ENCODE peak calls at places on chromosome 14, in seven cellular contexts. T, V, O, U, D, Z and K are unnamed samples.

GRCh38 chr14:36952702-36953101 is 219.7 kb downstream of the SLC25A21 start:
- DNase-seq in Z (peak), V (no peak), T (no peak), D (no peak), U (no peak), O (no peak), K (no peak)

GRCh38 chr14:101017209-101017608 is 113.7 kb upstream of the RTL1 start:
- DNase-seq in V (no peak), D (no peak), O (no peak), U (peak), T (no peak), Z (no peak), K (no peak)

GRCh38 chr14:64536488-64537245 is 3.9 kb upstream of the HSPA2 start:
- DNase-seq in Z (peak), T (peak), O (no peak), D (no peak), U (no peak), V (no peak), K (no peak)

GRCh38 chr14:94047581-94047980 is 21.4 kb downstream of the OTUB2 start:
- DNase-seq in Z (no peak), T (no peak), U (no peak), V (no peak), O (no peak), D (no peak), K (no peak)

GRCh38 chr14:36207500-36207899 is 31.0 kb upstream of the PTCSC3 start:
- DNase-seq in Z (peak), T (peak), O (no peak), V (no peak), D (no peak), U (no peak), K (no peak)

GRCh38 chr14:84323963-84324362 is 1206.0 kb upstream of the FLRT2 start:
- DNase-seq in O (no peak), V (no peak), U (no peak), Z (no peak), T (no peak), D (no peak), K (no peak)

GRCh38 chr14:22272408-22272807 is 316.6 kb downstream of the DAD1 start:
- DNase-seq in O (no peak), Z (no peak), V (no peak), U (no peak), T (no peak), D (no peak), K (no peak)

GRCh38 chr14:99910337-99911268 is 117.4 kb downstream of the EML1 start:
- DNase-seq in Z (peak), T (peak), O (no peak), D (no peak), U (no peak), V (no peak), K (no peak)

GRCh38 chr14:104364830-104365229 is 214.7 kb upstream of the C14orf180 start:
- DNase-seq in U (no peak), O (no peak), V (no peak), D (no peak), Z (no peak), T (no peak), K (no peak)